ENCODE peak calls at places on chromosomes 3 and 15, in four cellular contexts. One of them, this sample, is unnamed.

GRCh38 chr3:128498901-128499530 is 6.0 kb upstream of the GATA2 start:
- DNase-seq in HuH-7.5: no peak
- DNase-seq in Right ventricle myocardium superior: no peak
- DNase-seq in choroid plexus epithelial cell: no peak
- DNase-seq in this sample: no peak

GRCh38 chr15:92009162-92009561 is 155.7 kb downstream of the SLCO3A1 start:
- DNase-seq in HuH-7.5: no peak
- DNase-seq in choroid plexus epithelial cell: no peak
- DNase-seq in Right ventricle myocardium superior: no peak
- DNase-seq in this sample: no peak

GRCh38 chr3:31576521-31576920 is 43.8 kb downstream of the STT3B start:
- DNase-seq in HuH-7.5: no peak
- DNase-seq in choroid plexus epithelial cell: no peak
- DNase-seq in Right ventricle myocardium superior: no peak
- DNase-seq in this sample: no peak

GRCh38 chr3:49020335-49021212 is 1.3 kb upstream of the NDUFAF3 start:
- DNase-seq in Right ventricle myocardium superior: peak
- DNase-seq in HuH-7.5: peak
- DNase-seq in choroid plexus epithelial cell: no peak
- DNase-seq in this sample: peak

GRCh38 chr3:184337315-184337714 is at the start of gene FAM131A:
- DNase-seq in choroid plexus epithelial cell: no peak
- DNase-seq in Right ventricle myocardium superior: peak
- DNase-seq in HuH-7.5: no peak
- DNase-seq in this sample: no peak

GRCh38 chr3:53913401-53913800 is 21.7 kb upstream of the SELENOK start:
- DNase-seq in HuH-7.5: no peak
- DNase-seq in choroid plexus epithelial cell: no peak
- DNase-seq in Right ventricle myocardium superior: no peak
- DNase-seq in this sample: no peak

GRCh38 chr15:70088427-70088826 is 9.3 kb downstream of the TLE3 start:
- DNase-seq in choroid plexus epithelial cell: no peak
- DNase-seq in Right ventricle myocardium superior: no peak
- DNase-seq in HuH-7.5: no peak
- DNase-seq in this sample: no peak

GRCh38 chr15:41394924-41395323 is 7.4 kb downstream of the NDUFAF1 start:
- DNase-seq in Right ventricle myocardium superior: no peak
- DNase-seq in HuH-7.5: no peak
- DNase-seq in choroid plexus epithelial cell: no peak
- DNase-seq in this sample: no peak

GRCh38 chr3:86990171-86990733 is 697 bp downstream of the VGLL3 start:
- DNase-seq in HuH-7.5: peak
- DNase-seq in choroid plexus epithelial cell: peak
- DNase-seq in Right ventricle myocardium superior: peak
- DNase-seq in this sample: no peak

GRCh38 chr3:42478830-42479229 is 23.6 kb upstream of the VIPR1 start:
- DNase-seq in choroid plexus epithelial cell: no peak
- DNase-seq in HuH-7.5: no peak
- DNase-seq in Right ventricle myocardium superior: no peak
- DNase-seq in this sample: no peak

GRCh38 chr3:4351164-4351855 is 48.1 kb downstream of the SETMAR start:
- DNase-seq in choroid plexus epithelial cell: no peak
- DNase-seq in HuH-7.5: no peak
- DNase-seq in Right ventricle myocardium superior: no peak
- DNase-seq in this sample: no peak

GRCh38 chr15:25772500-25772899 is 90.6 kb downstream of the ATP10A start:
- DNase-seq in HuH-7.5: no peak
- DNase-seq in choroid plexus epithelial cell: no peak
- DNase-seq in Right ventricle myocardium superior: peak
- DNase-seq in this sample: no peak

GRCh38 chr15:68646156-68646555 is 67.4 kb downstream of the CORO2B start:
- DNase-seq in HuH-7.5: no peak
- DNase-seq in Right ventricle myocardium superior: no peak
- DNase-seq in choroid plexus epithelial cell: no peak
- DNase-seq in this sample: no peak

GRCh38 chr15:96369351-96369750 is 38.9 kb downstream of the NR2F2 start:
- DNase-seq in choroid plexus epithelial cell: no peak
- DNase-seq in Right ventricle myocardium superior: no peak
- DNase-seq in HuH-7.5: no peak
- DNase-seq in this sample: no peak